ENCODE peak calls at places on chromosomes 7 and 10, in seven cellular contexts. A is SK-N-SH, C is H1, T is HCT116, S is K562, K is HepG2, U is GM12878. J is an unnamed sample.

GRCh38 chr7:42407828-42408227 is 170.8 kb upstream of the GLI3 start:
- DNase-seq in K (no peak), A (no peak), C (no peak), U (no peak), S (no peak), T (no peak), J (peak; percentile 75)

GRCh38 chr7:112669306-112669705 is 120.9 kb downstream of the TMEM168 start:
- DNase-seq in A (no peak), C (no peak), U (no peak), T (no peak), S (no peak), K (no peak), J (no peak)

GRCh38 chr10:32413513-32413912 is 32.4 kb upstream of the CCDC7 start:
- DNase-seq in T (peak; percentile 76), S (no peak), C (no peak), K (no peak), U (no peak), A (no peak), J (no peak)

GRCh38 chr10:29409241-29410051 is 120.6 kb downstream of the LYZL1 start:
- DNase-seq in K (peak; percentile 47), S (peak; percentile 87), U (no peak), A (peak; percentile 88), C (no peak), T (peak; percentile 43), J (peak; percentile 75)

GRCh38 chr10:122140941-122141623 is 130.0 kb upstream of the BTBD16 start:
- DNase-seq in K (peak; percentile 27), C (no peak), S (peak; percentile 5), T (peak; percentile 73), U (no peak), A (no peak), J (no peak)

GRCh38 chr10:63935705-63936104 is 414.5 kb downstream of the REEP3 start:
- DNase-seq in T (no peak), C (no peak), U (no peak), K (no peak), S (peak; percentile 6), A (no peak), J (peak; percentile 47)

GRCh38 chr7:131285558-131285957 is 42.1 kb upstream of the MKLN1 start:
- DNase-seq in K (no peak), S (no peak), T (no peak), U (no peak), A (no peak), C (no peak), J (no peak)

GRCh38 chr7:140200102-140200989 is 23.6 kb upstream of the KDM7A start:
- DNase-seq in K (peak; percentile 47), S (peak; percentile 84), C (no peak), A (no peak), U (no peak), T (no peak), J (peak; percentile 30)

GRCh38 chr7:114988755-114989154 is 66.9 kb downstream of the MDFIC start:
- DNase-seq in T (no peak), A (no peak), C (no peak), S (no peak), U (no peak), K (no peak), J (no peak)

GRCh38 chr10:68047554-68048327 is 27.3 kb downstream of the HERC4 start:
- DNase-seq in A (no peak), U (no peak), C (no peak), K (no peak), T (no peak), S (no peak), J (no peak)

GRCh38 chr10:76582536-76582935 is 1055.1 kb downstream of the KCNMA1 start:
- DNase-seq in T (no peak), A (no peak), C (no peak), S (no peak), K (no peak), U (no peak), J (peak; percentile 34)

GRCh38 chr7:142628945-142629344 is 120.3 kb upstream of the PRSS1 start:
- DNase-seq in U (no peak), C (no peak), T (no peak), S (no peak), K (no peak), A (no peak), J (no peak)

GRCh38 chr7:99437946-99438572 is 539 bp downstream of the PTCD1 start:
- DNase-seq in A (no peak), K (no peak), S (peak; percentile 33), U (no peak), C (no peak), T (no peak), J (no peak)

GRCh38 chr10:33612551-33612950 is 278.1 kb upstream of the NRP1 start:
- DNase-seq in T (no peak), S (no peak), A (no peak), U (no peak), C (no peak), K (no peak), J (no peak)
- TF ChIP-seq JUND in T (no peak), S (no peak), A (no peak), U (peak; percentile 15), C (no peak), K (no peak), J (no peak)

GRCh38 chr10:83122336-83122735 is 1017.0 kb upstream of the GHITM start:
- DNase-seq in S (no peak), U (no peak), K (no peak), T (no peak), A (no peak), C (no peak), J (no peak)

DNA sequence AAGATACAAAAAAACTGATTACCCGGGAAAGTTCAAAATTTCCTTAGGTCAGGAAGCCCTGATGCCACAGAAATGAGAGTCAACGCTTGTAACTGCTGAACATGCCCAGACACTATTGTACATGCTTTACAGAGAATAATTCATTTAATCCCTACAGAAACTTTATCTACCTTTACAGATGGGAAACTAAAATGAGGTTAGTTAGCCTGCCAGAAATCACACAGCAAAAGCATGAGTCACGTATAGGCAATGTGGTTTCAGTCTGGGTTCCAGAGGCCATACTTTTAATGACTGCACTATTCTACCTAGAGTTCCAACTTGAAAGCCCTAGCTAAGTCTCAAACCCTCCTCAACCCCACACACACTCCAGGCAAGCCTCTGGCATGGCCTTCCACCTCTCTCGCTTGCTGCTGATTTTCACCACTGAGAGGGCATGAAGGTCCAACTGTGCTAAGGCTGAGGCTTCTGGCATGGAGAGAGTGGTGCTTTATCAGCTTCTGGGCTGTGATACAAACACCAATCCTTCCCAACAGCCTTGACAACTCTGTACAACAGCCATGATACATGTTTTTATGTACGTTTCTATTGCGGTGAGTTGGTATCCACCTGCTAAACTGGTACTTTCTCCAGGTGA is 1011.2 kb upstream of the GHITM start:
- DNase-seq in K (no peak), S (no peak), T (no peak), A (no peak), C (no peak), U (no peak), J (no peak)
- TF ChIP-seq JUND in K (no peak), S (no peak), T (no peak), A (peak; percentile 45), C (no peak), U (no peak), J (no peak)

DNA sequence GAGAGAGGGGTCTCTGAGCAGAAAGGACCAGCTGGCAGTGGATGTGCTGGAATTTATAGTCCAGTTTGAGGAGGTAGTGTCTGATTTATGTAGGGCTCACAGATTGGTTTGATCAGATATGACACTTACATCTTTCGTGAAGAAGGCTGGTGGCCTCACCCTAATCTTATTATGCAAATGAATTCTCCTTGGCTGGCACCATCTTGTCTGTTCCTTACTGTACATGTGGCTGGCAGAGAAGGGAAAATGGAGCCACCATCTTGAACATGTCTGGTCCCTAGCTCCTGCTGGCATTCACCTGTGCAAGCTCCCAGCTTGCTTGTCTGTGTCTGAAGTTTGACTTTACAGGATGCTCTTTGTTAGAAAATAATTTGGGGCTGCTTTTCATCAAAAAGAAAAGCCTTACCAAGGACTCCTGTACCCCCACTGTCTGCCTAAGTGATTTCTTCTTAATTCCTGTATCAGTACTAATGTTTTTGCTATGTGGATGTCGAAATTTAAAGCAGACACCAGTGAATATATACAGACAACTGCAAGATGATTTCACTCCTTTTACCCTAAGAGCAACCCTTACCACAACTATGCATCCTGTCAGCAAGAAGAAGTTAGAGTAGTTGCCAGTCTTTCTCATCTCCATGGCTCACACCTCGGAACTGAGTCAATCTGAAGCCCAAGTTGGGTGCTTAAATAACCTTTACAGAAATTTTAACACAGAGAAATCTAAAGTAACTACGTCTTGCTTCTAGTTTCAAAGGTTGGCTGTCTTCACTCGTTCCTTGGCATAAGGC is 322.0 kb upstream of the SEMA3D start:
- DNase-seq in K (no peak), S (no peak), C (no peak), U (no peak), T (no peak), A (no peak), J (no peak)
- TF ChIP-seq JUND in K (no peak), S (no peak), C (no peak), U (no peak), T (no peak), A (peak; percentile 49), J (no peak)

GRCh38 chr10:116133641-116134040 is 139.4 kb downstream of the GFRA1 start:
- DNase-seq in K (no peak), C (no peak), T (no peak), A (no peak), S (no peak), U (no peak), J (no peak)
- TF ChIP-seq JUND in K (no peak), C (no peak), T (no peak), A (no peak), S (no peak), U (no peak), J (no peak)

J was measured in T47D.